ENCODE peak calls at places on chromosomes 16 and 17, in five cellular contexts. J is heart left ventricle, W is mucosa of descending colon, B is WTC11, F is heart right ventricle. G is an unnamed sample.

GRCh38 chr17:38469875-38470274 is 41.6 kb downstream of the ARHGAP23 start:
- DNase-seq in J (no peak), W (no peak), B (no peak), F (no peak), G (no peak)

GRCh38 chr16:70705056-70705455 is 19.2 kb upstream of the MTSS2 start:
- DNase-seq in J (no peak), W (no peak), B (no peak), F (no peak), G (no peak)

GRCh38 chr17:8859029-8859803 is 8.3 kb downstream of the PIK3R6 start:
- DNase-seq in J (no peak), W (no peak), B (no peak), F (no peak), G (no peak)

GRCh38 chr17:32302860-32303649 is 37.4 kb downstream of the RHBDL3 start:
- DNase-seq in J (no peak), W (no peak), B (peak), F (no peak), G (no peak)

GRCh38 chr16:24568392-24568791 is 29.0 kb downstream of the RBBP6 start:
- DNase-seq in J (no peak), W (no peak), B (no peak), F (no peak), G (no peak)

GRCh38 chr17:30939059-30939689 is 17.4 kb downstream of the ADAP2 start:
- DNase-seq in J (no peak), W (no peak), B (no peak), F (peak), G (no peak)

GRCh38 chr17:4704991-4705390 is 1.1 kb upstream of the PELP1 start:
- DNase-seq in J (no peak), W (no peak), B (no peak), F (no peak), G (no peak)

GRCh38 chr16:9364721-9365693 is 273.6 kb downstream of the HAPSTR1 start:
- DNase-seq in J (peak), W (no peak), B (no peak), F (peak), G (no peak)

GRCh38 chr16:28524544-28525179 is 14.1 kb downstream of the NUPR1 start:
- DNase-seq in J (no peak), W (no peak), B (no peak), F (no peak), G (no peak)

GRCh38 chr17:60383379-60383778 is 8.6 kb downstream of the USP32 start:
- DNase-seq in J (no peak), W (no peak), B (no peak), F (no peak), G (no peak)

GRCh38 chr17:42252528-42253172 is 23.5 kb downstream of the STAT5B start:
- DNase-seq in J (no peak), W (no peak), B (no peak), F (no peak), G (no peak)

GRCh38 chr17:50882851-50883250 is 16.7 kb upstream of the TOB1 start:
- DNase-seq in J (no peak), W (no peak), B (no peak), F (no peak), G (no peak)

GRCh38 chr17:54620380-54620978 is 280.2 kb upstream of the TOM1L1 start:
- DNase-seq in J (no peak), W (no peak), B (no peak), F (no peak), G (no peak)

GRCh38 chr16:87531418-87531817 is 38.6 kb upstream of the ZCCHC14 start:
- DNase-seq in J (no peak), W (no peak), B (no peak), F (no peak), G (no peak)

GRCh38 chr16:17364319-17365210 is 106.2 kb downstream of the XYLT1 start:
- DNase-seq in J (no peak), W (no peak), B (no peak), F (no peak), G (peak)

GRCh38 chr16:29820271-29820701 is at the start of gene MVP:
- DNase-seq in J (peak), W (peak), B (no peak), F (peak), G (no peak)

GRCh38 chr16:88924834-88925539 is 52.0 kb downstream of the CBFA2T3 start:
- DNase-seq in J (peak), W (no peak), B (peak), F (no peak), G (no peak)

GRCh38 chr16:82641336-82641984 is 14.7 kb downstream of the CDH13 start:
- DNase-seq in J (no peak), W (no peak), B (no peak), F (no peak), G (no peak)
- TF ChIP-seq CTCF in J (peak), W (no peak), B (no peak), F (no peak), G (peak)

DNA sequence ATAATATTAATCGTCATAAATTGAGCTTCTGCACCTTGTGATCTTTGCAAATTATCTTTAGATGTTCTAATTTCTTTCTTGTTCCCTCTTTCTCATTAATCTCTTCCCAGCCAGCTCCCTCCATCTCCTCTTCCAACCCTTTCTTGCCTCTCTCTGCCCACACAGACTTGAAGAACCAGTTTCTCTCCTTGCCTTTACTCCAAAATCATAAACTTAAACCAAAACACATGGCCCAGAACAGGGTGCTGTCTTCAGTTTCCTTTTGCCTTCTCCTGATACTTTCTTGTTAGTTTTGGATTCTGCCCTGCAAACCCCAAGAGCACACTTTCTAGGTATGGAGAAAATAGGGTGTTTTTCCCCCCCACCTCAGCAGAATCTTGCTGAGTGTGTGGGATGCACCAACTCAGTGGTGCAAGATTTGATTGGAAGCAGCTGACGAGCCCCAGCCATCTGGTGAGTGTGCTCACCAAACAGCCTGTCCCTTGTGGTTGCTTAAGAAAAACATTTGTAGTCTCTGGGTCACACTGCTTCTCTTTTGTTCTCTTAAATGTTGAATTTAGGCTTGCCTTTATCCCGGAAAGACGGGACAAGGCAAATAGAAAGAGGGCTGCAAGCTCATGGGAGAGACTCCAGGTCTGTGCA is 175.8 kb upstream of the MAF start:
- DNase-seq in J (peak), W (no peak), B (no peak), F (no peak), G (no peak)
- TF ChIP-seq CTCF in J (no peak), W (no peak), B (no peak), F (no peak), G (no peak)

DNA sequence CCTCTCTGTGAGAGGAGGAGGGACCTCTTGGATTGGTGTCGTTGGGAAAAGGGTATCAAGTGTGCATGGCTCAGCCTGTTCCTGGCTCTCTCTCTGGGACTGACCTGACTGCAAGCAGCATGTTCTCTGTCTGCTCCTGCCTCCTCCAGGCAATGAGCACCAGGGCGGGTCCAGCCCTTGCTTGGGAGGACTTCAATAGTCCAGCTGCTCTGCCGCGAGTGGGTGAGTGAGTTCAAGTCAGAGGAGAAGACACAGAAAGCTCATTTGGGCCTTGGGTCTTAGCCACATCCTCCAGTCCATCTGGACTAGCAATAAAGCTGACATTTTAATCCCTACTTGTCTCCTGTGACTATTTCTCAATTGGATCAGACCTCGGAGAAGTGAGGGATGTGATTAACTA is 25.2 kb upstream of the TNS4 start:
- DNase-seq in J (peak), W (no peak), B (no peak), F (peak), G (no peak)
- TF ChIP-seq CTCF in J (no peak), W (no peak), B (no peak), F (no peak), G (no peak)

GRCh38 chr17:17613708-17614114 is 22.2 kb upstream of the PEMT start:
- DNase-seq in J (peak), W (no peak), B (peak), F (peak), G (peak)
- TF ChIP-seq CTCF in J (peak), W (peak), B (peak), F (peak), G (peak)

GRCh38 chr17:79671387-79671752 is 59.4 kb upstream of the ENPP7 start:
- DNase-seq in J (no peak), W (no peak), B (no peak), F (no peak), G (no peak)
- TF ChIP-seq CTCF in J (no peak), W (no peak), B (no peak), F (no peak), G (no peak)

GRCh38 chr17:28857848-28858360 is 3.1 kb downstream of the ERAL1 start:
- DNase-seq in J (no peak), W (no peak), B (no peak), F (no peak), G (no peak)
- TF ChIP-seq CTCF in J (no peak), W (no peak), B (no peak), F (no peak), G (no peak)

GRCh38 chr16:2499454-2499853 is 14.3 kb upstream of the ATP6V0C start:
- DNase-seq in J (no peak), W (no peak), B (no peak), F (no peak), G (no peak)

GRCh38 chr16:2501938-2502900 is 11.5 kb upstream of the ATP6V0C start:
- DNase-seq in J (no peak), W (no peak), B (no peak), F (no peak), G (no peak)

GRCh38 chr16:2499890-2500633 is 13.7 kb upstream of the ATP6V0C start:
- DNase-seq in J (no peak), W (no peak), B (no peak), F (no peak), G (no peak)

GRCh38 chr16:2500937-2501750 is 12.6 kb upstream of the ATP6V0C start:
- DNase-seq in J (peak), W (peak), B (peak), F (peak), G (peak)

DNA sequence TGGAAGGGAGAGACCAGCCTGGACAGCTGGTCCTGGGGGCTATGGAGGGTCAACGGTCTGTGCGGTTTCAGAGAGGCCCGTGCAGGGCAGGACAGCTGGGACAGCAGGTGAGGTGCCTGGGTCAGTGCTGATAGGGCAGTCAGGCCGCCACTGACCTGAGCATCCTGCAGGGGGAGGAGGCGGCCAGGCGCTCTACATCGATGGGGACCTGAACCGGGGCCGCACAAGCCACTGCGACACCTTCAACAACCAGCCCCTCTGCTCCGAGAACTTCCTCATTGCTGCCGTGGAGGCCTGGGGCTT is 13.2 kb upstream of the ATP6V0C start:
- DNase-seq in J (no peak), W (no peak), B (peak), F (no peak), G (no peak)
- TF ChIP-seq CTCF in J (no peak), W (no peak), B (no peak), F (no peak), G (no peak)

DNA sequence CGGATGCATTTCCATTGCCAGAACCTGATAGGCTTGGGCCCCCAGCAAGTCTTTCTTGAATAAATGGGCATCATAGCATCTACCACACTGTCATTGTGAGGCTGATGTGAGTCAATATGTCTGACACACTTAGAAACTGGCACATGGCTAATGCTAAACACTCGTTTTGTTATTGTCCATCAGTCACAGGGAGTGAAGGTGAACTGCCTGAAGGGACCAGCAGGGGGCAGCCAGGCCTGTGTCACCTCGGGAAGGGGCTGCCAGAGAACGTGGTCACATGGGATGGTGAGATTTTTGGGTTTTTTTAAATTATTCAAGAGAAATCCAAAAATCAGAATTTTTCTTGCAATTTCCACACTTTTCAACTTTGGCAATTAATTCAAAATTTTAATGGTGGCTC is 831 bp upstream of the RCVRN start:
- DNase-seq in J (no peak), W (no peak), B (peak), F (no peak), G (no peak)
- TF ChIP-seq CTCF in J (peak), W (peak), B (peak), F (peak), G (no peak)

G was measured in CD4-positive, alpha-beta T cell.